ENCODE peak calls at places on chromosomes 12 and 14, in four cellular contexts. I is sigmoid colon; N is hepatocyte; Y is CD8-positive, alpha-beta T cell. F is an unnamed sample.

GRCh38 chr12:94622475-94622874 is 27.9 kb downstream of the TMCC3 start:
- DNase-seq in I (no peak), Y (no peak), N (no peak), F (no peak)

GRCh38 chr12:103800252-103800771 is 40.7 kb downstream of the NT5DC3 start:
- DNase-seq in I (peak), Y (no peak), N (peak), F (no peak)

GRCh38 chr14:54366726-54367707 is 29.8 kb upstream of the CDKN3 start:
- DNase-seq in Y (peak), N (peak), I (no peak), F (peak)

GRCh38 chr12:542290-543113 is 82.8 kb downstream of the B4GALNT3 start:
- DNase-seq in I (no peak), Y (no peak), N (no peak), F (peak)

GRCh38 chr12:113407931-113408585 is 4.4 kb upstream of the SDS start:
- DNase-seq in N (no peak), Y (no peak), I (no peak), F (no peak)

GRCh38 chr14:100237735-100238418 is 1.1 kb upstream of the YY1 start:
- DNase-seq in I (peak), Y (peak), N (peak), F (peak)

GRCh38 chr12:69900720-69901131 is 75.7 kb downstream of the MYRFL start:
- DNase-seq in N (peak), Y (peak), I (peak), F (peak)

GRCh38 chr14:50928002-50928635 is 16.2 kb downstream of the PYGL start:
- DNase-seq in Y (no peak), I (no peak), N (no peak), F (no peak)

GRCh38 chr12:115227137-115227615 is 543.2 kb upstream of the TBX3 start:
- DNase-seq in Y (no peak), N (peak), I (no peak), F (no peak)

GRCh38 chr14:94974893-94975292 is 182.4 kb downstream of the DICER1 start:
- DNase-seq in I (no peak), N (no peak), Y (no peak), F (peak)

GRCh38 chr14:98953544-98954346 is 318.3 kb downstream of the BCL11B start:
- DNase-seq in I (peak), N (peak), Y (no peak), F (no peak)

GRCh38 chr12:46357438-46358324 is 14.9 kb downstream of the SLC38A2 start:
- DNase-seq in N (no peak), Y (no peak), I (no peak), F (no peak)

GRCh38 chr12:75366629-75367028 is 24.3 kb upstream of the GLIPR1L2 start:
- DNase-seq in I (no peak), N (no peak), Y (no peak), F (no peak)

GRCh38 chr14:30002859-30003258 is 75.2 kb upstream of the PRKD1 start:
- DNase-seq in N (no peak), Y (no peak), I (no peak), F (no peak)

GRCh38 chr12:58918475-58918874 is 1.8 kb downstream of the LRIG3 start:
- DNase-seq in I (no peak), N (no peak), Y (no peak), F (no peak)

GRCh38 chr12:68435816-68436215 is 103.7 kb upstream of the MDM1 start:
- DNase-seq in I (no peak), N (peak), Y (no peak), F (no peak)

GRCh38 chr14:57390806-57391562 is 598 bp downstream of the NAA30 start:
- DNase-seq in Y (peak), N (peak), I (peak), F (peak)

GRCh38 chr12:17588968-17589367 is 501.0 kb downstream of the RERGL start:
- DNase-seq in Y (no peak), I (no peak), N (peak), F (peak)

GRCh38 chr14:54299393-54300363 is 97.1 kb upstream of the CDKN3 start:
- DNase-seq in I (no peak), N (no peak), Y (no peak), F (no peak)

GRCh38 chr12:39124768-39125167 is 219.4 kb upstream of the CPNE8 start:
- DNase-seq in Y (no peak), I (no peak), N (no peak), F (no peak)

GRCh38 chr14:103628221-103628683 is 759 bp upstream of the KLC1 start:
- DNase-seq in N (peak), I (peak), Y (peak), F (peak)

GRCh38 chr12:109701064-109701463 is 12.6 kb upstream of the FAM222A start:
- DNase-seq in Y (no peak), N (no peak), I (no peak), F (no peak)

DNA sequence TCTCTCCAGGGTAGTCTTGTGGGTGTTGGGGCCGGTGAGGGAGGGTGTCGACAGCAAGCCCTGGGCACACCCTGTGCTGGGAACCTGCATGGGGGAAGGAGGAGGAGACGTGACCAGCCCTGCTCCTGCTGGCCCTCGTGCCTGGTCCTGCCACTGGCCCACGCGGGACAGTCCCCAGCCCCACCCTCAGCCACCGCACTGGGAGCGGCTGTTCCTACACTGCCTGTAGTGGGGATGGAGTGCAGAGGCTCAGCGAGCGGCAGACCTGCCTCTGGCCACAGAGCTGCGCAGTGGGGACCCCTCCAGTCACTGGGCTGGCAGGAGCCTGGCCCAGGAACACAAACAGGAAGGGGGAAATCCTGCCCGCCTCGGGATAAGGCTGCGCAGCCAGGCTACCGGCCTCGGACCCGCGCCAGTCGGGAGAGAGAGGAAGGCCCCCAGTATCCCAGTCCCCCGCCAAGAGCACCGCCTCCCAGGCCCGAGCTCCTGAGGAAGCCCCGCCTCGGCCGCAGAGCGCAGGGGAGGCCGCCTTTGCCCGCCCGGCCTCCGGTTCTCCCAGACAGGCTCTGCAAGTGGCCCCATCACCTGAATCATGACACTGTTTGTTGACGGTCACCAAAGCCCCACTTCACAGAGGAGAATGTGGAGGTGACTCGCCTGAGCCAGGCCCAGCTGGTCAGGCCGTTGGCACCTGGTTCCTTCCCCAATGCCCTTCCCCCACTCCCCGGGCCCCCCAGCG is 10.6 kb downstream of the AHNAK2 start:
- DNase-seq in N (peak), Y (no peak), I (peak), F (peak)
- TF ChIP-seq CTCF in N (peak), Y (no peak), I (no peak), F (no peak)

GRCh38 chr12:54661048-54661447 is 12.9 kb upstream of the DCD start:
- DNase-seq in Y (no peak), I (no peak), N (no peak), F (no peak)

GRCh38 chr12:54662028-54662427 is 13.9 kb upstream of the DCD start:
- DNase-seq in N (no peak), Y (no peak), I (no peak), F (no peak)

GRCh38 chr12:54657048-54657696 is 9.0 kb upstream of the DCD start:
- DNase-seq in Y (no peak), I (no peak), N (no peak), F (no peak)

GRCh38 chr12:54660320-54660962 is 12.3 kb upstream of the DCD start:
- DNase-seq in I (no peak), N (no peak), Y (no peak), F (no peak)

GRCh38 chr12:54658306-54659264 is 10.4 kb upstream of the DCD start:
- DNase-seq in N (peak), I (no peak), Y (peak), F (peak)
- H3K4me3 ChIP-seq in N (no peak), I (no peak), Y (no peak), F (no peak)

DNA sequence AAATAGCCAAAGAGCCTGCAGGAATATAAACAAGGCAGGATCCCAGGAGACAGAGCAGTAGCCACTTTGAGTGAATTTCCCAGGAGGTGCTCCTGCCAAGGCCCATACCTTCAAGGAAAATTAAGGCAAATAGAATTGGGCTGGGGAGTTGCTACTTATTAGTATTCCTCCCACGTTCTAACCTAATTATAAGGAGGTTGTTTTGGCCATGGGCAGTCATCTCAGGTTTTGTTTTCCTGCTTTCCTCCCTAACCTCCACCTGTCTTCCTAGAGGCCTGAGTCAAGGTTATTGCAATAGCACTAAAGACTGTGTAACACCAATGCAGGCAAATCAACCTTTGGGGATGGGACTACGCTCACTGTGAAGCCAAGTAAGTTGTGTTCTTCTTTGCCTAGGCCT is 73.1 kb downstream of the DAD1 start:
- DNase-seq in N (no peak), I (no peak), Y (no peak), F (no peak)
- H3K27ac ChIP-seq in N (no peak), I (peak), Y (peak), F (no peak)

GRCh38 chr14:24146622-24146977 is 190 bp upstream of the PSME2 start:
- DNase-seq in Y (peak), N (peak), I (peak), F (peak)
- TF ChIP-seq CTCF in Y (no peak), N (no peak), I (no peak), F (no peak)